ENCODE peak calls at places on chromosome 17, in five cellular contexts. J is GM12878, Y is HepG2, P is H1, E is K562. H is an unnamed sample.

GRCh38 chr17:34997355-34997862 is 17.1 kb downstream of the LIG3 start:
- DNase-seq in J (no peak), Y (no peak), P (no peak), E (no peak), H (no peak)

GRCh38 chr17:64154321-64155089 is 24.6 kb upstream of the ERN1 start:
- DNase-seq in J (no peak), Y (no peak), P (no peak), E (no peak), H (peak; percentile 11)

GRCh38 chr17:46817151-46817900 is 1.2 kb downstream of the WNT3 start:
- DNase-seq in J (no peak), Y (no peak), P (no peak), E (no peak), H (peak; percentile 44)

GRCh38 chr17:28985950-28986713 is 19.7 kb downstream of the SEZ6 start:
- DNase-seq in J (no peak), Y (no peak), P (peak; percentile 31), E (no peak), H (peak; percentile 86)

GRCh38 chr17:79989106-79989835 is 46.4 kb downstream of the TBC1D16 start:
- DNase-seq in J (no peak), Y (no peak), P (no peak), E (no peak), H (no peak)

GRCh38 chr17:66425751-66426396 is 123.5 kb downstream of the PRKCA start:
- DNase-seq in J (no peak), Y (no peak), P (no peak), E (no peak), H (no peak)

GRCh38 chr17:39676198-39676819 is 8.1 kb downstream of the PNMT start:
- DNase-seq in J (peak; percentile 13), Y (no peak), P (no peak), E (peak; percentile 69), H (no peak)

GRCh38 chr17:78381601-78382168 is 3.2 kb downstream of the PGS1 start:
- DNase-seq in J (no peak), Y (no peak), P (no peak), E (peak; percentile 82), H (peak; percentile 55)

GRCh38 chr17:71900830-71901229 is 220.0 kb upstream of the SOX9 start:
- DNase-seq in J (no peak), Y (no peak), P (no peak), E (no peak), H (no peak)

GRCh38 chr17:4939804-4940624 is at the start of the genes RNF167 and SLC25A11:
- DNase-seq in J (peak; percentile 100), Y (peak; percentile 100), P (peak; percentile 95), E (peak; percentile 95), H (peak; percentile 100)
- H2AFZ ChIP-seq in J (peak within 1 kb of the TSS; percentile 77), Y (no peak within 1 kb of the TSS), P (peak within 1 kb of the TSS; percentile 6), E (peak within 1 kb of the TSS; percentile 89), H (peak within 1 kb of the TSS; percentile 26)

GRCh38 chr17:32912218-32912897 is 15.6 kb upstream of the TMEM98 start:
- DNase-seq in J (no peak), Y (peak; percentile 84), P (no peak), E (peak; percentile 94), H (peak; percentile 49)
- TF ChIP-seq CREB1 in J (no peak), Y (no peak), P (no peak), E (no peak), H (no peak)

DNA sequence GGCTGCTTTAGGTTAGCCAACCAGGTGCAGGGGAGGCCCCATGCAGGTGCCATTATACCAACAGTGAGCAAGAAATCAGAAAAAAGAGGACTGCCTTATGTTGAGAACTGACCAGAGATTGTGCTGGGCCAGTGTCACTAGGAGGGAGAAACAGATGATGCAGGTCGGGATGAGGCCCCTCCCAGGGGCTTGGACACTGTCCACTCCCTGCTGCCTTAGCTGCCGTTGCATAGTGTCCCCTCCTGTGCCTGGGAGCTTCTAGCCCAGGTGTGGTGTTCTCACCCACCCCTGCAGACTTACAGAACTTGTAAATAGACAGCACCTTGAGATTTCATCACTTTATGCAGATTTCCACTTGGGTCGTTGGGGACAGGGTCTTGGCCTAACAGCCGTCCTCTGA is 36.7 kb downstream of the PLD6 start:
- DNase-seq in J (no peak), Y (no peak), P (no peak), E (no peak), H (no peak)
- H3K36me3 ChIP-seq in J (peaks cover 34% of the 10 kb centered on the region), Y (peaks cover 57% of the 10 kb centered on the region), P (peaks cover 5% of the 10 kb centered on the region), E (peaks cover 31% of the 10 kb centered on the region), H (no peaks in the 10 kb centered on the region)

GRCh38 chr17:7045492-7046126 is 1.7 kb upstream of the SLC16A11 start:
- DNase-seq in J (peak; percentile 53), Y (peak; percentile 80), P (no peak), E (peak; percentile 65), H (peak; percentile 76)
- H2AFZ ChIP-seq in J (no peak overlapping the region), Y (no peak overlapping the region), P (no peak overlapping the region), E (no peak overlapping the region), H (no peak overlapping the region)

DNA sequence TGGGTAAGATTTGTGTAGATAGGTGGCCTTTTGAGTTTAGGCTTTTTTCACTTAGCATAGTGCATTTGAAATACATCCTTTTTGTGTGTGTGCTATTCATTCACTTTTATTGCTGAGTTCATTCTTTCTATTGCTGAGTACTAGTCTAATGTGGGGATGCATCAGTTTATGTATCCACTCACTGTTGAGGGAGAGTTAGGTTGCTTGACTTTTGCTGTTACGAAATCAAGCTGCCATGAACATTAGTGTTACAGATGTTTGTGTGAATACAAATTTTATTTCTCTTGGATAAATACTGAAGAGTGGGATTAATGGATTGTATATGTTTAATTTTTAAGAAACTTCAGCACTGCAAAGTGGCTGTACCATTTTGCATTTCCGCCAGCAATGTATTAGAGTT is 74.3 kb downstream of the SPECC1 start:
- DNase-seq in J (no peak), Y (no peak), P (no peak), E (no peak), H (no peak)
- TF ChIP-seq CREB1 in J (no peak), Y (no peak), P (no peak), E (no peak), H (no peak)

H was measured in GM23338.